ENCODE peak calls at places on chromosomes 2 and 18, in four cellular contexts. T is IMR-90, H is GM12878, K is K562. E is an unnamed sample.

GRCh38 chr2:130975729-130976128 is 117.5 kb downstream of the FAM168B start:
- DNase-seq in T (no peak), H (no peak), K (no peak), E (no peak)

GRCh38 chr2:110807520-110807919 is 75.1 kb downstream of the ACOXL start:
- DNase-seq in T (peak), H (no peak), K (no peak), E (no peak)

GRCh38 chr18:74897971-74898657 is 300.4 kb downstream of the ZNF407 start:
- DNase-seq in T (peak), H (no peak), K (no peak), E (peak)

GRCh38 chr2:20534913-20535801 is 88.3 kb downstream of the RHOB start:
- DNase-seq in T (no peak), H (no peak), K (no peak), E (no peak)

GRCh38 chr2:160052524-160052923 is 9.9 kb downstream of the PLA2R1 start:
- DNase-seq in T (no peak), H (no peak), K (no peak), E (peak)

GRCh38 chr18:36697905-36698304 is 130.9 kb downstream of the TPGS2 start:
- DNase-seq in T (peak), H (no peak), K (no peak), E (no peak)

GRCh38 chr2:54455584-54456525 is at the start of gene SPTBN1:
- DNase-seq in T (peak), H (no peak), K (peak), E (peak)

GRCh38 chr2:47904903-47905453 is 1.3 kb downstream of the FBXO11 start:
- DNase-seq in T (no peak), H (no peak), K (peak), E (peak)

GRCh38 chr2:60819936-60820335 is 61.4 kb upstream of the REL start:
- DNase-seq in T (no peak), H (no peak), K (no peak), E (no peak)

GRCh38 chr18:45793295-45793965 is 32.0 kb upstream of the SIGLEC15 start:
- DNase-seq in T (peak), H (no peak), K (no peak), E (no peak)

GRCh38 chr2:226329180-226329579 is 470.4 kb downstream of the IRS1 start:
- DNase-seq in T (no peak), H (no peak), K (no peak), E (no peak)

GRCh38 chr2:169395821-169396374 is 33.6 kb upstream of the LRP2 start:
- DNase-seq in T (no peak), H (no peak), K (no peak), E (no peak)

GRCh38 chr2:164538250-164538866 is 82.9 kb downstream of the GRB14 start:
- DNase-seq in T (peak), H (no peak), K (no peak), E (peak)

GRCh38 chr2:83081835-83082522 is 1377.1 kb downstream of the SUCLG1 start:
- DNase-seq in T (peak), H (no peak), K (peak), E (peak)

GRCh38 chr18:7600528-7601248 is 33.6 kb downstream of the PTPRM start:
- DNase-seq in T (no peak), H (no peak), K (no peak), E (no peak)

GRCh38 chr18:51617167-51617566 is 419.7 kb upstream of the MEX3C start:
- DNase-seq in T (no peak), H (no peak), K (no peak), E (no peak)

GRCh38 chr2:112163541-112163981 is 25.4 kb downstream of the FBLN7 start:
- DNase-seq in T (no peak), H (no peak), K (no peak), E (no peak)

GRCh38 chr2:61978522-61978921 is 73.0 kb downstream of the COMMD1 start:
- DNase-seq in T (no peak), H (peak), K (no peak), E (peak)

GRCh38 chr2:185132501-185133041 is 534.2 kb downstream of the ZNF804A start:
- DNase-seq in T (no peak), H (no peak), K (no peak), E (no peak)

GRCh38 chr2:86037141-86037794 is 68.4 kb downstream of the POLR1A start:
- DNase-seq in T (peak), H (no peak), K (no peak), E (peak)

GRCh38 chr18:905948-906415 is 1.3 kb downstream of the ADCYAP1 start:
- DNase-seq in T (no peak), H (no peak), K (no peak), E (no peak)

DNA sequence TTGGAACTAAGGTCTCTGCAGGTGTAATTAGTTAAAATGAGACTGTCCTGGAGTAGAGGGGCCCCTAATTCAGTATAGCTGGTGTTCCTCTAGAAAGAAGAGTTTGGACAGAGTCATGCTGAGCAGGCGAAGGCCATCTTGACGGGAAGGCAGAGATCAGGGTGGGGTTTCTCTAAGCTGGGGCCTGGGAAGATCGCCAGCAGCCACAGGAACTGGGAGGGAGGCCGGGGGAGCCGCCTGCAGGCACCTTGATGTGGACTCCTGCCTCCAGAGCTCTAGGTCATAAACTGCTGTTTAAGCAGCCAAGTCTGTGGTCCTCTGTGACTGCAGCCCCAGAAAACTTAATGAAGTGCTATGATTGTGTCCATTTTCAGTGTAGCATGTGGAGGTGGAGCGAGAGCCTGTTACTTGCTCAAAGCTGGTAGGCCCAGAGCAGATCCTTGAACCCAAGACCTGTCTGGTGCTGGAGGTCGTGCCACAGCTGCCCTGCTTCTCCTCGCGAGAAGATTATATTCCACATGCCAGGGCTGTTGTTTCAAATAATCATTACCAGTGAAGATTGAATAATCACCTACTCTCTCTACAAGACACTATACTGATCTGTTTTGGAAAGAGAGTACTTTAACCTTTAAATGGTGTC is 105.7 kb downstream of the TPO start:
- DNase-seq in T (no peak), H (no peak), K (no peak), E (no peak)
- TF ChIP-seq FOS in T (no peak), H (no peak), K (no peak), E (no peak)

GRCh38 chr2:56739421-56739820 is 555.6 kb downstream of the CCDC85A start:
- DNase-seq in T (no peak), H (no peak), K (no peak), E (no peak)

GRCh38 chr2:56743807-56744206 is 560.0 kb downstream of the CCDC85A start:
- DNase-seq in T (no peak), H (no peak), K (no peak), E (no peak)

DNA sequence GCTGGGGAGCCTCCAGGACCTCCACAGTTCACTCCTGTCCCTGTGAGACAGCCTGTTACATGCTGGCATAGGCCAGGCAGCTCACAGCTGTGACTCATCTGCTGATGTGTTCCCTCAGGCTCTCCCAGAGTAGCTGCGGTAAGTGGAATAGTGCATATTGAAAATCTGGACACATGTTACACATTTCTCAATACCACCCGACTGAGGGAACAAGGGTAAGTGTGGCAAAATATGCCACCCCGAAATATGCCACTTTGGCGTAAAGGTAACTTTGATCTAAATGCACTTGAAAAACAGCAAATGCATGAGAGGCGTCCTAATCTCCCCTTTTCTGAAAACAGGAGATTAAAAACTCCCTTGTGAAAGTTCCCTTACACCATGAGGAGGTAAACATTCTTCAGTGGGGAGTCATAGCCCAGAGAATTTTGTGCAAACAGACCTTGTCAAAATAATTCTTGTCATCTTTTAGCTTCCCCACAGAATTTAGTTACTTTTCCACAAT is 557.9 kb downstream of the CCDC85A start:
- DNase-seq in T (peak), H (no peak), K (no peak), E (peak)
- TF ChIP-seq FOS in T (peak), H (no peak), K (no peak), E (peak)

DNA sequence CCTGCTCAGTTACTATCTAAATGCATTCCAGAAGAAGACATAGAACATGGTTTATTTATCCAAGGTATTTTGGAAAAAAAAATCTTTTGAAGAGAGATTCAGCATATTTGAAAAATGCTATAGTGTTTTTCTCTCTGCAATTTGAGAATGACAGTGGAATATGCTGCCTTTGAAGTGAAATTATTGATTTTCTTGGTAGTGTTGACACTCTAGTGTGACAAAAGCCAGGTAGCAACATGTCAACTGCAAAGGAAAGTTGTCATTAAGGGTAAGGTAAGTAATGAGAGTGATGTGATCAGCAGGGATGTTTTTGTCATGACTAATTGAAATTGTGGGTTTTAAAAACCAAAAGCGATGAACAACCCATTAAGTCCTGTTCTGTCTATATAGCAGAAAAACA is 1387.1 kb upstream of the TMEFF2 start:
- DNase-seq in T (no peak), H (no peak), K (no peak), E (no peak)
- TF ChIP-seq FOS in T (no peak), H (no peak), K (no peak), E (no peak)

DNA sequence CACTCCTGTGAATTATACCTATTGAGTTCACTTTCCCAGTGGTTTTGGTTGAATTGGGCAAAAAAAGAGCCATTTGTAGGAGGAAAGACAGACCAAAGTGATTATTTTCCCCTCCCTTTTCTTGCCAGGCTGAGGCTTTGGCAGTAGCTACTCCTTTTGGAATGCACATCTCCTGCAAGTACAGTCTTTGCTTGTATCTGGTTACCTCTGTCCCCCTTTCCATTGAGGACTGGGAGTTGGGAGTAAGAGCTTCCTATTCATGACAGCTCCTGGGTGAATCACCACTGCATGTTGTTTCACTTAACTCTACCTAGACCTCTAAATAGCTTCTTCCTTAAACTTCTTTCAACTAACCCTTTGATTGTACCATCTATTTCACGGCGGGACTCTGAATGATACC is 695.3 kb upstream of the ZNF804A start:
- DNase-seq in T (no peak), H (no peak), K (no peak), E (no peak)
- TF ChIP-seq FOS in T (no peak), H (no peak), K (no peak), E (no peak)

GRCh38 chr2:30106543-30106942 is 40.3 kb upstream of the YPEL5 start:
- DNase-seq in T (peak), H (no peak), K (no peak), E (no peak)
- TF ChIP-seq FOS in T (no peak), H (no peak), K (no peak), E (no peak)

DNA sequence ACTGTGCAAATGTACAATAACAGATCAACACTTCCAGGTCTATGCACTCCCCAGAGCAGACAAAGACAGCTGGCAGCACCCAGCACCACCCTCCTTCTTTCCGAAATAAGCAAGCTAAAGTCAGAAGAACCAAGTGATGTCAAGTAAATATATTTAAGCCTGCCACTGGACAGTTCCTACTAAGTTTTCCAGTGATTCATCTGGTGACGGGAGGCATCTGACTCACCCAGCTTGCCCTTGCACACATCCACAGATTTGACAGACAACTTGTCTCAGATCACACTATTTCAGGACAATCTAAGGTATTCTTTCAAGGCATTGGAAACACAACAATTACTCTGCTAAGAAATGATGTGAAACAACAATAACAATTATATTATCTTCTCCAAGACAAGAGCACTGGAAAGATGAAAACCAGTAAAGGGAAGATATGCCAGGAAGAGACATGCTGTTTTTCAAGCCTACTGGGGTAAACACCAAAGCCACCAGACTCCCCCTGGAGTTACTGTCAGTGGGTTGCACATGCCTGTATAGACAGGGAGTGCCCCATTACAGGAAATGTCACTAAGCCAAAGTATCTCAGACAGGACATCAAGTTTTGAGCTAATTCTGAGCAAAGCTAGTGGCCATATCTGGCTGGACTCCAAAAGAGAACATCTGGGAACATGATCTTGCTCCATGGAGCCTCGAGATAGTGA is 287.9 kb upstream of the KLHL29 start:
- DNase-seq in T (no peak), H (no peak), K (no peak), E (no peak)
- TF ChIP-seq FOS in T (no peak), H (no peak), K (no peak), E (no peak)

DNA sequence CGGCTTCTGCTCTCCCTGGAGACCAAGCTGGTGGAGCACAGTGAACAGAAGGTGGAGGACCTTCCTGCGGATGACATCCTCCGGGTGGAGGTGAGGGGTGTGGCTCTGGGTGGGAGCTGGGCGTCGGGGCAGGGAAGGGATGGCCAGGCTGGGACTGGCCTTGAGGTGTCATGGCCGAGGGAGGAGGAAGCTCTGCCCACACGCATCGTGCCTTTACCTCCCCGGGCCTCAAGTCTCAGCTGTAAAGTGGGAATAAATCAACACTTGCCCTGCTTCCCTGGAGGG is 98.2 kb downstream of the DYSF start:
- DNase-seq in T (no peak), H (no peak), K (no peak), E (no peak)
- TF ChIP-seq FOS in T (no peak), H (no peak), K (no peak), E (no peak)

DNA sequence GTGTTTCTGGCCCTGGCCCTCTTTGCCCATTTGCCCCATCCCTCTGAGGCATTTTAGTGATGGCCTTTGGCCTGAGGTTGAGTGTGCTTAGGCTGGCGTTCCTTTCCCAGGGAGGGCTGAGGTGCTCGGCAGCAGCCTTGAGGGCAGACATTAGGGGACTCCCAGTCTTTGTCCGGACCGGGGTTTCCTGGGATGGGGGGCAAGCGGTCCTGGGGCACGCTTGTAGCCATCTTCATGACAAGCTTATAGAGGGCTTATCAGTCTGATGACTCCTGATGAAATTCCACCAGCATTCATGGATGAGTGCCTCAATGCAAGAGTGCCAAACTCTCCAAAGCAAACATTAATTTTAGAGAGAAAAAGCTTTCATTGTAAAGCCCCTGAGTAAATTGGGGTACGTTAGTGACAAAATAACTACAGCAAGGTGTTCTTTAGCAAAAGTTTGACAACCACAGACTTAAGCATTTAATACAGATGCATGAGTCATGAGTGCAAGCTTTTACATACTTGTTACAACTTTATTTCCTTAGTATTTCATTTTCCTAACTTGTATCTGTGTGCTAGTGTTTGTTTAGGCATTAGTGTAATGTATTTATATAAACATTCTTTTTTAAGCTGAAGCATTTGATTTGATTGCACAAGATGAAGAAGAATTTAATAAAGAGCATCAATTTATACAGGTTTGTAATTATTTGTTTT is 45.6 kb downstream of the CEP192 start:
- DNase-seq in T (peak), H (no peak), K (no peak), E (no peak)
- TF ChIP-seq FOS in T (peak), H (no peak), K (no peak), E (no peak)

E was measured in endothelial cell of umbilical vein.